ENCODE peak calls at places on chromosome 10, in five cellular contexts. R, N, H, I and P are unnamed samples.
A peak's percentile ranks its signal among the peaks of the same experiment; 100 is the strongest.

GRCh38 chr10:8183241-8183704 is 128.8 kb downstream of the GATA3 start:
- DNase-seq in R (peak; percentile 70), N (peak; percentile 93), H (no peak), I (no peak), P (no peak)

GRCh38 chr10:29119374-29119773 is 169.5 kb upstream of the LYZL1 start:
- DNase-seq in R (no peak), N (no peak), H (peak; percentile 34), I (no peak), P (no peak)

GRCh38 chr10:74923556-74923955 is 97.2 kb downstream of the KAT6B start:
- DNase-seq in R (no peak), N (no peak), H (no peak), I (no peak), P (peak; percentile 36)

GRCh38 chr10:87961314-87961713 is 97.9 kb downstream of the PTEN start:
- DNase-seq in R (no peak), N (peak; percentile 30), H (no peak), I (no peak), P (no peak)

GRCh38 chr10:72248477-72249151 is 25.1 kb upstream of the DDIT4 start:
- DNase-seq in R (peak; percentile 92), N (peak; percentile 84), H (peak; percentile 84), I (peak; percentile 93), P (no peak)

GRCh38 chr10:71435571-71436267 is 39.0 kb downstream of the CDH23 start:
- DNase-seq in R (no peak), N (peak; percentile 14), H (no peak), I (no peak), P (no peak)

GRCh38 chr10:111078505-111079185 is 1.8 kb downstream of the ADRA2A start:
- DNase-seq in R (no peak), N (no peak), H (no peak), I (no peak), P (no peak)

GRCh38 chr10:30562787-30563186 is 66.8 kb downstream of the LYZL2 start:
- DNase-seq in R (peak; percentile 75), N (no peak), H (no peak), I (no peak), P (no peak)

GRCh38 chr10:108410231-108410630 is 1245.7 kb upstream of the SORCS1 start:
- DNase-seq in R (no peak), N (no peak), H (no peak), I (no peak), P (no peak)

GRCh38 chr10:89759531-89759930 is 58.1 kb downstream of the KIF20B start:
- DNase-seq in R (no peak), N (no peak), H (no peak), I (no peak), P (no peak)

GRCh38 chr10:45198596-45199379 is 116.6 kb downstream of the OR13A1 start:
- DNase-seq in R (no peak), N (no peak), H (no peak), I (no peak), P (no peak)

GRCh38 chr10:27019827-27020226 is 80.5 kb downstream of the ANKRD26 start:
- DNase-seq in R (no peak), N (peak; percentile 48), H (no peak), I (no peak), P (no peak)

GRCh38 chr10:62457598-62457997 is 83.4 kb downstream of the ZNF365 start:
- DNase-seq in R (no peak), N (no peak), H (no peak), I (no peak), P (no peak)

GRCh38 chr10:29598861-29599311 is 35.9 kb downstream of the SVIL start:
- DNase-seq in R (peak; percentile 49), N (peak; percentile 73), H (no peak), I (no peak), P (peak; percentile 47)

GRCh38 chr10:132208489-132209050 is 21.8 kb downstream of the DPYSL4 start:
- DNase-seq in R (no peak), N (no peak), H (no peak), I (no peak), P (no peak)

GRCh38 chr10:62541811-62542210 is 167.6 kb downstream of the ZNF365 start:
- DNase-seq in R (no peak), N (no peak), H (no peak), I (no peak), P (no peak)

GRCh38 chr10:1882168-1882567 is 144.8 kb upstream of the ADARB2 start:
- DNase-seq in R (no peak), N (no peak), H (no peak), I (no peak), P (no peak)

GRCh38 chr10:12796431-12797185 is 204.9 kb downstream of the CCDC3 start:
- DNase-seq in R (no peak), N (no peak), H (no peak), I (no peak), P (no peak)

GRCh38 chr10:1434912-1435692 is 302.2 kb downstream of the ADARB2 start:
- DNase-seq in R (no peak), N (no peak), H (no peak), I (no peak), P (no peak)

GRCh38 chr10:124551755-124552154 is 90.1 kb downstream of the LHPP start:
- DNase-seq in R (no peak), N (no peak), H (no peak), I (no peak), P (no peak)

GRCh38 chr10:72753760-72754231 is 61.9 kb downstream of the MCU start:
- DNase-seq in R (no peak), N (no peak), H (no peak), I (no peak), P (no peak)

GRCh38 chr10:84375011-84375410 is 46.6 kb downstream of the CCSER2 start:
- DNase-seq in R (peak; percentile 51), N (peak; percentile 73), H (peak; percentile 45), I (peak; percentile 59), P (no peak)

GRCh38 chr10:130017010-130017630 is 53.0 kb upstream of the EBF3 start:
- DNase-seq in R (no peak), N (no peak), H (no peak), I (no peak), P (no peak)

GRCh38 chr10:97234403-97234802 is 48.6 kb upstream of the SLIT1 start:
- DNase-seq in R (peak; percentile 19), N (peak; percentile 71), H (no peak), I (no peak), P (no peak)

GRCh38 chr10:102791754-102792153 is 45.5 kb downstream of the CYP17A1 start:
- DNase-seq in R (no peak), N (no peak), H (no peak), I (no peak), P (no peak)

GRCh38 chr10:13234172-13234571 is at the start of gene UCMA:
- DNase-seq in R (no peak), N (no peak), H (no peak), I (no peak), P (no peak)

GRCh38 chr10:71534552-71535158 is 137.9 kb downstream of the CDH23 start:
- DNase-seq in R (no peak), N (peak; percentile 11), H (no peak), I (no peak), P (no peak)

GRCh38 chr10:85187047-85187446 is 858.7 kb downstream of the CCSER2 start:
- DNase-seq in R (no peak), N (no peak), H (peak; percentile 31), I (no peak), P (no peak)

GRCh38 chr10:29841724-29842649 is 207.2 kb upstream of the SVIL start:
- DNase-seq in R (no peak), N (peak; percentile 30), H (peak; percentile 59), I (peak; percentile 54), P (no peak)

GRCh38 chr10:87675396-87676376 is 16.0 kb downstream of the PAPSS2 start:
- DNase-seq in R (peak; percentile 66), N (peak; percentile 80), H (no peak), I (no peak), P (no peak)

GRCh38 chr10:25820496-25821415 is 113.3 kb upstream of the MYO3A start:
- DNase-seq in R (no peak), N (no peak), H (no peak), I (no peak), P (no peak)

GRCh38 chr10:96502561-96503267 is 11.0 kb downstream of the TLL2 start:
- DNase-seq in R (peak; percentile 57), N (no peak), H (no peak), I (no peak), P (no peak)

GRCh38 chr10:43846187-43846680 is 197.6 kb upstream of the ZNF32 start:
- DNase-seq in R (no peak), N (peak; percentile 61), H (no peak), I (no peak), P (peak; percentile 97)
- H3K27me3 ChIP-seq in R (no peaks in the 10 kb centered on the region), N (no peaks in the 10 kb centered on the region), H (no peaks in the 10 kb centered on the region), I (no peaks in the 10 kb centered on the region), P (no peaks in the 10 kb centered on the region)

GRCh38 chr10:101121661-101122045 is 9.4 kb upstream of the TLX1 start:
- DNase-seq in R (no peak), N (no peak), H (no peak), I (no peak), P (no peak)

GRCh38 chr10:101118031-101118430 is 13.1 kb upstream of the TLX1 start:
- DNase-seq in R (no peak), N (no peak), H (no peak), I (no peak), P (no peak)

GRCh38 chr10:101120884-101121660 is 10.0 kb upstream of the TLX1 start:
- DNase-seq in R (no peak), N (no peak), H (no peak), I (no peak), P (no peak)

GRCh38 chr10:101122270-101123084 is 8.6 kb upstream of the TLX1 start:
- DNase-seq in R (no peak), N (no peak), H (no peak), I (no peak), P (no peak)

GRCh38 chr10:101120520-101120883 is 10.6 kb upstream of the TLX1 start:
- DNase-seq in R (no peak), N (no peak), H (no peak), I (no peak), P (no peak)
- H3K4me3 ChIP-seq in R (no peak overlapping the region), N (no peak overlapping the region), H (peak overlapping the region; percentile 8), I (peak overlapping the region; percentile 25), P (no peak overlapping the region)

DNA sequence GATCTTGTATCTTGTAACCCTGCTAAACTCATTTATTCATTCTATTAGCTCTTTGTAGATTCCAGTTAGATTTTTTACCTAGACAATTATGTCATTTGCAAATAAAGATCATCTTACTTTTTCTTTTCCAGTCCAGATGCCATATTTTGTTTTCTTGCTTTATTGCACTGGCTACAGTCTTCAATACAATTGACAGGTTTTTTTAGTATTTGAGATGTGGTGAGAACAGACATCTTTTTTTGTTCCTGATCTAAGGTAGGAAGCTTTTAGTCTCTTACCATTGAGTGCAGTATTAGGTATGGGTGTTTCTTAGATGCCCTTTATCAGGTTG is 12.1 kb downstream of the SPRN start:
- DNase-seq in R (no peak), N (no peak), H (no peak), I (no peak), P (no peak)
- H3K36me3 ChIP-seq in R (peaks cover 21% of the 10 kb centered on the region), N (peaks cover 18% of the 10 kb centered on the region), H (peaks cover 14% of the 10 kb centered on the region), I (no peaks in the 10 kb centered on the region), P (peaks cover 77% of the 10 kb centered on the region)

GRCh38 chr10:116798859-116799258 is 50.4 kb upstream of the ENO4 start:
- DNase-seq in R (no peak), N (no peak), H (no peak), I (no peak), P (no peak)

GRCh38 chr10:116800356-116800929 is 48.9 kb upstream of the ENO4 start:
- DNase-seq in R (no peak), N (no peak), H (no peak), I (no peak), P (no peak)

GRCh38 chr10:116801658-116802057 is 47.6 kb upstream of the ENO4 start:
- DNase-seq in R (no peak), N (no peak), H (no peak), I (no peak), P (no peak)

GRCh38 chr10:116802474-116802873 is 46.8 kb upstream of the ENO4 start:
- DNase-seq in R (no peak), N (no peak), H (no peak), I (no peak), P (no peak)

GRCh38 chr10:116802876-116803275 is 46.4 kb upstream of the ENO4 start:
- DNase-seq in R (no peak), N (no peak), H (no peak), I (no peak), P (no peak)
- H3K27me3 ChIP-seq in R (no peaks in the 10 kb centered on the region), N (peaks cover 11% of the 10 kb centered on the region), H (no peaks in the 10 kb centered on the region), I (no peaks in the 10 kb centered on the region), P (no peaks in the 10 kb centered on the region)